ENCODE peak calls at places on chromosome X, in six cellular contexts. One of them, this sample, is unnamed.

GRCh38 chrX:143635915-143636314 is at the start of gene SLITRK4:
- DNase-seq in cortex of kidney: no peak
- DNase-seq in sciatic nerve: no peak
- DNase-seq in ascending aorta: no peak
- DNase-seq in brain microvascular endothelial cell: no peak
- DNase-seq in effector memory CD4-positive, alpha-beta T cell: no peak
- DNase-seq in this sample: no peak

GRCh38 chrX:14351889-14352288 is 177.4 kb upstream of the GLRA2 start:
- DNase-seq in cortex of kidney: no peak
- DNase-seq in sciatic nerve: no peak
- DNase-seq in ascending aorta: no peak
- DNase-seq in brain microvascular endothelial cell: no peak
- DNase-seq in effector memory CD4-positive, alpha-beta T cell: no peak
- DNase-seq in this sample: no peak

GRCh38 chrX:32448945-32449344 is 762.4 kb downstream of the DMD start:
- DNase-seq in cortex of kidney: no peak
- DNase-seq in sciatic nerve: no peak
- DNase-seq in ascending aorta: no peak
- DNase-seq in brain microvascular endothelial cell: no peak
- DNase-seq in effector memory CD4-positive, alpha-beta T cell: no peak
- DNase-seq in this sample: no peak

GRCh38 chrX:16185725-16186136 is 18.4 kb downstream of the MAGEB17 start:
- DNase-seq in cortex of kidney: no peak
- DNase-seq in sciatic nerve: no peak
- DNase-seq in ascending aorta: no peak
- DNase-seq in brain microvascular endothelial cell: peak; percentile 67
- DNase-seq in effector memory CD4-positive, alpha-beta T cell: no peak
- DNase-seq in this sample: no peak

GRCh38 chrX:20144491-20144890 is 2.9 kb upstream of the EIF1AX start:
- DNase-seq in cortex of kidney: no peak
- DNase-seq in sciatic nerve: no peak
- DNase-seq in ascending aorta: no peak
- DNase-seq in brain microvascular endothelial cell: peak; percentile 31
- DNase-seq in effector memory CD4-positive, alpha-beta T cell: no peak
- DNase-seq in this sample: no peak

GRCh38 chrX:40394302-40394701 is 186.5 kb upstream of the ATP6AP2 start:
- DNase-seq in cortex of kidney: no peak
- DNase-seq in sciatic nerve: no peak
- DNase-seq in ascending aorta: no peak
- DNase-seq in brain microvascular endothelial cell: no peak
- DNase-seq in effector memory CD4-positive, alpha-beta T cell: no peak
- DNase-seq in this sample: no peak

GRCh38 chrX:74505437-74505836 is 84.1 kb downstream of the SLC16A2 start:
- DNase-seq in cortex of kidney: no peak
- DNase-seq in sciatic nerve: no peak
- DNase-seq in ascending aorta: no peak
- DNase-seq in brain microvascular endothelial cell: no peak
- DNase-seq in effector memory CD4-positive, alpha-beta T cell: no peak
- DNase-seq in this sample: no peak

GRCh38 chrX:28178206-28178605 is 197.0 kb upstream of the DCAF8L1 start:
- DNase-seq in cortex of kidney: no peak
- DNase-seq in sciatic nerve: no peak
- DNase-seq in ascending aorta: no peak
- DNase-seq in brain microvascular endothelial cell: no peak
- DNase-seq in effector memory CD4-positive, alpha-beta T cell: no peak
- DNase-seq in this sample: no peak

GRCh38 chrX:112849010-112849409 is 8.4 kb upstream of the AMOT start:
- DNase-seq in cortex of kidney: no peak
- DNase-seq in sciatic nerve: no peak
- DNase-seq in ascending aorta: no peak
- DNase-seq in brain microvascular endothelial cell: no peak
- DNase-seq in effector memory CD4-positive, alpha-beta T cell: no peak
- DNase-seq in this sample: no peak

GRCh38 chrX:131704136-131704695 is 160.3 kb downstream of the OR13H1 start:
- DNase-seq in cortex of kidney: no peak
- DNase-seq in sciatic nerve: peak; percentile 97
- DNase-seq in ascending aorta: peak; percentile 29
- DNase-seq in brain microvascular endothelial cell: peak; percentile 71
- DNase-seq in effector memory CD4-positive, alpha-beta T cell: peak; percentile 76
- DNase-seq in this sample: no peak

GRCh38 chrX:122739770-122740169 is 444.3 kb upstream of the GRIA3 start:
- DNase-seq in cortex of kidney: no peak
- DNase-seq in sciatic nerve: no peak
- DNase-seq in ascending aorta: no peak
- DNase-seq in brain microvascular endothelial cell: no peak
- DNase-seq in effector memory CD4-positive, alpha-beta T cell: no peak
- DNase-seq in this sample: no peak

GRCh38 chrX:134737061-134737460 is 78.8 kb upstream of the PLAC1 start:
- DNase-seq in cortex of kidney: no peak
- DNase-seq in sciatic nerve: no peak
- DNase-seq in ascending aorta: no peak
- DNase-seq in brain microvascular endothelial cell: no peak
- DNase-seq in effector memory CD4-positive, alpha-beta T cell: no peak
- DNase-seq in this sample: no peak

GRCh38 chrX:154541896-154542722 is 4.5 kb downstream of the G6PD start:
- DNase-seq in cortex of kidney: no peak
- DNase-seq in sciatic nerve: peak; percentile 84
- DNase-seq in ascending aorta: peak; percentile 67
- DNase-seq in brain microvascular endothelial cell: peak; percentile 91
- DNase-seq in effector memory CD4-positive, alpha-beta T cell: no peak
- DNase-seq in this sample: peak; percentile 80

GRCh38 chrX:13005671-13006473 is 31.0 kb downstream of the TMSB4X start:
- DNase-seq in cortex of kidney: no peak
- DNase-seq in sciatic nerve: no peak
- DNase-seq in ascending aorta: no peak
- DNase-seq in brain microvascular endothelial cell: no peak
- DNase-seq in effector memory CD4-positive, alpha-beta T cell: no peak
- DNase-seq in this sample: no peak

GRCh38 chrX:105618393-105619101 is 203.8 kb upstream of the NRK start:
- DNase-seq in cortex of kidney: no peak
- DNase-seq in sciatic nerve: no peak
- DNase-seq in ascending aorta: no peak
- DNase-seq in brain microvascular endothelial cell: no peak
- DNase-seq in effector memory CD4-positive, alpha-beta T cell: no peak
- DNase-seq in this sample: no peak

GRCh38 chrX:72554448-72555140 is 18.0 kb downstream of the HDAC8 start:
- DNase-seq in cortex of kidney: no peak
- DNase-seq in sciatic nerve: no peak
- DNase-seq in ascending aorta: no peak
- DNase-seq in brain microvascular endothelial cell: peak; percentile 29
- DNase-seq in effector memory CD4-positive, alpha-beta T cell: no peak
- DNase-seq in this sample: no peak

GRCh38 chrX:125436855-125437254 is 117.2 kb downstream of the TEX13C start:
- DNase-seq in cortex of kidney: no peak
- DNase-seq in sciatic nerve: no peak
- DNase-seq in ascending aorta: no peak
- DNase-seq in brain microvascular endothelial cell: no peak
- DNase-seq in effector memory CD4-positive, alpha-beta T cell: no peak
- DNase-seq in this sample: no peak

GRCh38 chrX:45803383-45803921 is 602.8 kb upstream of the DIPK2B start:
- DNase-seq in cortex of kidney: no peak
- DNase-seq in sciatic nerve: no peak
- DNase-seq in ascending aorta: no peak
- DNase-seq in brain microvascular endothelial cell: peak; percentile 90
- DNase-seq in effector memory CD4-positive, alpha-beta T cell: no peak
- DNase-seq in this sample: no peak

GRCh38 chrX:13000311-13000811 is 25.5 kb downstream of the TMSB4X start:
- DNase-seq in cortex of kidney: no peak
- DNase-seq in sciatic nerve: no peak
- DNase-seq in ascending aorta: no peak
- DNase-seq in brain microvascular endothelial cell: no peak
- DNase-seq in effector memory CD4-positive, alpha-beta T cell: no peak
- DNase-seq in this sample: no peak

GRCh38 chrX:72105436-72105835 is 26.3 kb downstream of the RTL5 start:
- DNase-seq in cortex of kidney: no peak
- DNase-seq in sciatic nerve: no peak
- DNase-seq in ascending aorta: no peak
- DNase-seq in brain microvascular endothelial cell: no peak
- DNase-seq in effector memory CD4-positive, alpha-beta T cell: peak; percentile 70
- DNase-seq in this sample: no peak

GRCh38 chrX:143081231-143081630 is 55.5 kb downstream of the SPANXN4 start:
- DNase-seq in cortex of kidney: no peak
- DNase-seq in sciatic nerve: no peak
- DNase-seq in ascending aorta: no peak
- DNase-seq in brain microvascular endothelial cell: no peak
- DNase-seq in effector memory CD4-positive, alpha-beta T cell: no peak
- DNase-seq in this sample: no peak

GRCh38 chrX:101759000-101759399 is 99.3 kb upstream of the ARMCX2 start:
- DNase-seq in cortex of kidney: no peak
- DNase-seq in sciatic nerve: no peak
- DNase-seq in ascending aorta: no peak
- DNase-seq in brain microvascular endothelial cell: peak; percentile 57
- DNase-seq in effector memory CD4-positive, alpha-beta T cell: no peak
- DNase-seq in this sample: no peak

GRCh38 chrX:115960440-115961084 is 210.0 kb upstream of the AGTR2 start:
- DNase-seq in cortex of kidney: no peak
- DNase-seq in sciatic nerve: no peak
- DNase-seq in ascending aorta: no peak
- DNase-seq in brain microvascular endothelial cell: no peak
- DNase-seq in effector memory CD4-positive, alpha-beta T cell: no peak
- DNase-seq in this sample: no peak

GRCh38 chrX:39724544-39724943 is 373.2 kb downstream of the BCOR start:
- DNase-seq in cortex of kidney: no peak
- DNase-seq in sciatic nerve: no peak
- DNase-seq in ascending aorta: no peak
- DNase-seq in brain microvascular endothelial cell: no peak
- DNase-seq in effector memory CD4-positive, alpha-beta T cell: no peak
- DNase-seq in this sample: no peak

GRCh38 chrX:53357799-53358530 is 64.5 kb downstream of the SMC1A start:
- DNase-seq in cortex of kidney: no peak
- DNase-seq in sciatic nerve: no peak
- DNase-seq in ascending aorta: no peak
- DNase-seq in brain microvascular endothelial cell: peak; percentile 41
- DNase-seq in effector memory CD4-positive, alpha-beta T cell: no peak
- DNase-seq in this sample: no peak

GRCh38 chrX:71492086-71493065 is 40.5 kb upstream of the OGT start:
- DNase-seq in cortex of kidney: peak; percentile 3
- DNase-seq in sciatic nerve: peak; percentile 69
- DNase-seq in ascending aorta: no peak
- DNase-seq in brain microvascular endothelial cell: peak; percentile 51
- DNase-seq in effector memory CD4-positive, alpha-beta T cell: peak; percentile 8
- DNase-seq in this sample: peak; percentile 61

GRCh38 chrX:71058116-71058515 is 10.0 kb downstream of the SNX12 start:
- DNase-seq in cortex of kidney: no peak
- DNase-seq in sciatic nerve: no peak
- DNase-seq in ascending aorta: no peak
- DNase-seq in brain microvascular endothelial cell: no peak
- DNase-seq in effector memory CD4-positive, alpha-beta T cell: no peak
- DNase-seq in this sample: no peak

GRCh38 chrX:42751573-42751972 is 26.4 kb downstream of the PPP1R2C start:
- DNase-seq in cortex of kidney: no peak
- DNase-seq in sciatic nerve: no peak
- DNase-seq in ascending aorta: no peak
- DNase-seq in brain microvascular endothelial cell: peak; percentile 9
- DNase-seq in effector memory CD4-positive, alpha-beta T cell: no peak
- DNase-seq in this sample: no peak

GRCh38 chrX:118226060-118226428 is 109.4 kb upstream of the KLHL13 start:
- DNase-seq in cortex of kidney: no peak
- DNase-seq in sciatic nerve: no peak
- DNase-seq in ascending aorta: no peak
- DNase-seq in brain microvascular endothelial cell: peak; percentile 3
- DNase-seq in effector memory CD4-positive, alpha-beta T cell: no peak
- DNase-seq in this sample: no peak

GRCh38 chrX:44447214-44447613 is 95.4 kb downstream of the FUNDC1 start:
- DNase-seq in cortex of kidney: no peak
- DNase-seq in sciatic nerve: no peak
- DNase-seq in ascending aorta: no peak
- DNase-seq in brain microvascular endothelial cell: no peak
- DNase-seq in effector memory CD4-positive, alpha-beta T cell: no peak
- DNase-seq in this sample: no peak

GRCh38 chrX:1673337-1673736 is 58.5 kb downstream of the ASMT start:
- DNase-seq in cortex of kidney: no peak
- DNase-seq in sciatic nerve: peak; percentile 34
- DNase-seq in ascending aorta: no peak
- DNase-seq in brain microvascular endothelial cell: no peak
- DNase-seq in effector memory CD4-positive, alpha-beta T cell: no peak
- DNase-seq in this sample: no peak

GRCh38 chrX:132292753-132293152 is 73.5 kb upstream of the RAP2C start:
- DNase-seq in cortex of kidney: no peak
- DNase-seq in sciatic nerve: no peak
- DNase-seq in ascending aorta: no peak
- DNase-seq in brain microvascular endothelial cell: peak; percentile 28
- DNase-seq in effector memory CD4-positive, alpha-beta T cell: no peak
- DNase-seq in this sample: peak; percentile 40

GRCh38 chrX:57573754-57574153 is 18.1 kb upstream of the ZXDB start:
- DNase-seq in cortex of kidney: no peak
- DNase-seq in sciatic nerve: no peak
- DNase-seq in ascending aorta: no peak
- DNase-seq in brain microvascular endothelial cell: no peak
- DNase-seq in effector memory CD4-positive, alpha-beta T cell: no peak
- DNase-seq in this sample: no peak

GRCh38 chrX:129748265-129748664 is 9.5 kb downstream of the XPNPEP2 start:
- DNase-seq in cortex of kidney: no peak
- DNase-seq in sciatic nerve: no peak
- DNase-seq in ascending aorta: no peak
- DNase-seq in brain microvascular endothelial cell: no peak
- DNase-seq in effector memory CD4-positive, alpha-beta T cell: no peak
- DNase-seq in this sample: no peak

GRCh38 chrX:96244955-96245354 is 439.7 kb upstream of the DIAPH2 start:
- DNase-seq in cortex of kidney: no peak
- DNase-seq in sciatic nerve: no peak
- DNase-seq in ascending aorta: no peak
- DNase-seq in brain microvascular endothelial cell: no peak
- DNase-seq in effector memory CD4-positive, alpha-beta T cell: no peak
- DNase-seq in this sample: no peak

GRCh38 chrX:66074920-66075879 is 35.3 kb upstream of the VSIG4 start:
- DNase-seq in cortex of kidney: no peak
- DNase-seq in sciatic nerve: peak; percentile 65
- DNase-seq in ascending aorta: peak; percentile 40
- DNase-seq in brain microvascular endothelial cell: no peak
- DNase-seq in effector memory CD4-positive, alpha-beta T cell: no peak
- DNase-seq in this sample: peak; percentile 32

GRCh38 chrX:132732236-132732635 is 226.2 kb downstream of the HS6ST2 start:
- DNase-seq in cortex of kidney: no peak
- DNase-seq in sciatic nerve: no peak
- DNase-seq in ascending aorta: no peak
- DNase-seq in brain microvascular endothelial cell: no peak
- DNase-seq in effector memory CD4-positive, alpha-beta T cell: no peak
- DNase-seq in this sample: no peak

GRCh38 chrX:68693481-68694410 is 46.3 kb downstream of the STARD8 start:
- DNase-seq in cortex of kidney: no peak
- DNase-seq in sciatic nerve: peak; percentile 86
- DNase-seq in ascending aorta: peak; percentile 35
- DNase-seq in brain microvascular endothelial cell: no peak
- DNase-seq in effector memory CD4-positive, alpha-beta T cell: no peak
- DNase-seq in this sample: peak; percentile 90

GRCh38 chrX:102976290-102976689 is 39.2 kb downstream of the RAB40AL start:
- DNase-seq in cortex of kidney: no peak
- DNase-seq in sciatic nerve: no peak
- DNase-seq in ascending aorta: no peak
- DNase-seq in brain microvascular endothelial cell: no peak
- DNase-seq in effector memory CD4-positive, alpha-beta T cell: no peak
- DNase-seq in this sample: no peak

GRCh38 chrX:34809096-34809495 is 133.5 kb upstream of the FAM47B start:
- DNase-seq in cortex of kidney: no peak
- DNase-seq in sciatic nerve: no peak
- DNase-seq in ascending aorta: no peak
- DNase-seq in brain microvascular endothelial cell: no peak
- DNase-seq in effector memory CD4-positive, alpha-beta T cell: no peak
- DNase-seq in this sample: no peak

This sample was measured in right lobe of liver.